ENCODE peak calls at places on chromosomes 1 and 21, in four cellular contexts. V is left ventricle myocardium inferior; M is stimulated activated CD8-positive, alpha-beta memory T cell treated with anti-CD3 and anti-CD28 coated beads, Interleukin-4, amount 100 ng/mL, for 4 hours; O is fibroblast of lung. Y is an unnamed sample.
A peak's percentile ranks its signal among the peaks of the same experiment; 100 is the strongest.

GRCh38 chr1:46679789-46680573 is 8.3 kb downstream of the TEX38 start:
- DNase-seq in O (no peak), M (no peak), V (no peak), Y (no peak)

GRCh38 chr1:10046356-10047085 is 13.8 kb downstream of the UBE4B start:
- DNase-seq in V (peak; percentile 33), O (peak; percentile 71), M (no peak), Y (peak; percentile 55)

GRCh38 chr1:37243368-37244082 is 209.2 kb upstream of the GRIK3 start:
- DNase-seq in M (no peak), V (no peak), O (no peak), Y (no peak)

GRCh38 chr1:107196973-107197562 is 56.2 kb downstream of the NTNG1 start:
- DNase-seq in O (peak; percentile 11), V (no peak), M (no peak), Y (no peak)

GRCh38 chr1:168671782-168672181 is 57.2 kb downstream of the DPT start:
- DNase-seq in V (no peak), M (no peak), O (no peak), Y (no peak)

GRCh38 chr1:156356875-156357534 is 12.0 kb upstream of the RHBG start:
- DNase-seq in V (no peak), O (no peak), M (no peak), Y (no peak)

GRCh38 chr1:202274611-202275010 is 67.1 kb downstream of the UBE2T start:
- DNase-seq in M (no peak), O (no peak), V (no peak), Y (no peak)

GRCh38 chr1:198491596-198491995 is 48.9 kb downstream of the ATP6V1G3 start:
- DNase-seq in O (no peak), M (no peak), V (no peak), Y (no peak)

GRCh38 chr1:1631793-1632420 is at the start of gene MMP23B:
- DNase-seq in O (no peak), M (no peak), V (peak; percentile 26), Y (no peak)

GRCh38 chr1:83905315-83905907 is 93.5 kb downstream of the TTLL7 start:
- DNase-seq in M (no peak), V (no peak), O (no peak), Y (no peak)

GRCh38 chr1:194289569-194290266 is 1103.3 kb upstream of the B3GALT2 start:
- DNase-seq in V (no peak), M (no peak), O (no peak), Y (no peak)

GRCh38 chr1:2016123-2016522 is 3.0 kb upstream of the GABRD start:
- DNase-seq in V (no peak), O (no peak), M (no peak), Y (no peak)

GRCh38 chr21:25139390-25139789 is 467.9 kb downstream of the MRPL39 start:
- DNase-seq in V (no peak), O (no peak), M (no peak), Y (no peak)

GRCh38 chr1:6090288-6090687 is 44.6 kb downstream of the KCNAB2 start:
- DNase-seq in V (no peak), M (no peak), O (no peak), Y (no peak)

GRCh38 chr1:206693029-206693428 is 8.3 kb downstream of the MAPKAPK2 start:
- DNase-seq in M (no peak), O (peak; percentile 91), V (peak; percentile 90), Y (peak; percentile 92)

Y was measured in Right ventricle myocardium superior.